ENCODE peak calls at places on chromosomes 16 and 17, in five cellular contexts. E is nucleus accumbens, F is sigmoid colon, R is Calu3, Q is hepatic stellate cell. K is an unnamed sample.

GRCh38 chr17:8487130-8487645 is 51.5 kb downstream of the NDEL1 start:
- DNase-seq in E (no peak), F (no peak), R (no peak), Q (no peak), K (no peak)

GRCh38 chr17:72901098-72901497 is 191.4 kb downstream of the SLC39A11 start:
- DNase-seq in E (no peak), F (no peak), R (no peak), Q (no peak), K (no peak)

GRCh38 chr17:75341784-75342183 is 52.6 kb upstream of the SLC25A19 start:
- DNase-seq in E (no peak), F (no peak), R (no peak), Q (no peak), K (no peak)

GRCh38 chr17:64155751-64156544 is 26.0 kb upstream of the ERN1 start:
- DNase-seq in E (peak), F (peak), R (peak), Q (no peak), K (no peak)

GRCh38 chr16:69329369-69330285 is 761 bp downstream of the PDF start:
- DNase-seq in E (peak), F (peak), R (peak), Q (peak), K (peak)

GRCh38 chr17:27430882-27431491 is 25.3 kb upstream of the KSR1 start:
- DNase-seq in E (no peak), F (peak), R (peak), Q (peak), K (peak)

GRCh38 chr16:89155184-89155679 is 16.3 kb upstream of the CDH15 start:
- DNase-seq in E (no peak), F (peak), R (no peak), Q (peak), K (no peak)

GRCh38 chr17:80861892-80862291 is 129.7 kb upstream of the CHMP6 start:
- DNase-seq in E (peak), F (peak), R (no peak), Q (peak), K (no peak)

GRCh38 chr17:50469005-50469605 is 425 bp upstream of the CHAD start:
- DNase-seq in E (no peak), F (peak), R (no peak), Q (peak), K (no peak)

GRCh38 chr16:16879567-16880251 is 500.8 kb downstream of the NPIPA7 start:
- DNase-seq in E (no peak), F (no peak), R (no peak), Q (no peak), K (no peak)

K was measured in DMS53.